ENCODE peak calls at places on chromosomes 11 and 22, in four cellular contexts. B is CD8-positive, alpha-beta T cell; P is fibroblast of lung; G is CD4-positive, alpha-beta T cell. U is an unnamed sample.

GRCh38 chr11:61955031-61955415 is 4.9 kb downstream of the BEST1 start:
- DNase-seq in B (no peak), P (peak; percentile 93), G (no peak), U (peak; percentile 57)

GRCh38 chr22:49640366-49641095 is 187.1 kb downstream of the BRD1 start:
- DNase-seq in P (no peak), B (no peak), G (no peak), U (no peak)

GRCh38 chr11:117720061-117720511 is 76.9 kb downstream of the DSCAML1 start:
- DNase-seq in P (no peak), G (no peak), B (no peak), U (no peak)

GRCh38 chr11:33658195-33658900 is 42.3 kb downstream of the C11orf91 start:
- DNase-seq in G (no peak), P (no peak), B (no peak), U (no peak)

GRCh38 chr11:47506363-47506762 is 46.6 kb downstream of the CELF1 start:
- DNase-seq in G (no peak), B (no peak), P (peak; percentile 62), U (no peak)

GRCh38 chr22:24247564-24248344 is 2.9 kb upstream of the GGT5 start:
- DNase-seq in G (peak; percentile 24), P (peak; percentile 98), B (peak; percentile 45), U (peak; percentile 83)

GRCh38 chr22:38733329-38734202 is 22.2 kb downstream of the SUN2 start:
- DNase-seq in P (peak; percentile 53), B (no peak), G (no peak), U (peak; percentile 87)

GRCh38 chr11:87454246-87454645 is 416.5 kb downstream of the TMEM135 start:
- DNase-seq in G (no peak), P (no peak), B (no peak), U (no peak)

GRCh38 chr11:10488581-10489443 is 33.7 kb downstream of the AMPD3 start:
- DNase-seq in P (no peak), B (no peak), G (no peak), U (no peak)

GRCh38 chr11:99199336-99199735 is 178.6 kb downstream of the CNTN5 start:
- DNase-seq in B (no peak), G (no peak), P (no peak), U (no peak)

GRCh38 chr11:65569973-65570918 is at the start of gene ZNRD2:
- DNase-seq in P (peak; percentile 99), G (peak; percentile 96), B (peak; percentile 97), U (peak; percentile 99)

GRCh38 chr11:116962108-116962507 is 124.7 kb upstream of the APOA1 start:
- DNase-seq in G (no peak), P (peak; percentile 48), B (no peak), U (no peak)

GRCh38 chr11:9077164-9077563 is 14.2 kb downstream of the SCUBE2 start:
- DNase-seq in G (no peak), P (no peak), B (no peak), U (no peak)

GRCh38 chr11:134230339-134230738 is 5.9 kb downstream of the VPS26B start:
- DNase-seq in G (no peak), B (no peak), P (no peak), U (no peak)

GRCh38 chr22:29199702-29200400 is 5.8 kb upstream of the EMID1 start:
- DNase-seq in G (no peak), P (no peak), B (no peak), U (no peak)

GRCh38 chr11:95230054-95231034 is 658 bp downstream of the SESN3 start:
- DNase-seq in P (peak; percentile 15), G (peak; percentile 12), B (peak; percentile 15), U (peak; percentile 43)

GRCh38 chr11:116509566-116509965 is 263.2 kb downstream of the BUD13 start:
- DNase-seq in G (no peak), P (no peak), B (no peak), U (no peak)

GRCh38 chr11:78860720-78861422 is 286.2 kb upstream of the NARS2 start:
- DNase-seq in G (no peak), P (peak; percentile 44), B (no peak), U (no peak)

GRCh38 chr11:66421492-66422205 is 814 bp downstream of the NPAS4 start:
- DNase-seq in G (peak; percentile 93), P (peak; percentile 90), B (peak; percentile 81), U (peak; percentile 87)

GRCh38 chr11:118612378-118612777 is 5.0 kb downstream of the PHLDB1 start:
- DNase-seq in G (no peak), B (no peak), P (no peak), U (no peak)

GRCh38 chr22:41092847-41093371 is 517 bp downstream of the EP300 start:
- DNase-seq in B (no peak), G (no peak), P (peak; percentile 43), U (peak; percentile 35)

GRCh38 chr22:20434264-20434751 is 3.3 kb downstream of the SCARF2 start:
- DNase-seq in G (no peak), P (no peak), B (no peak), U (no peak)

GRCh38 chr11:119729581-119730346 is 764 bp upstream of the NECTIN1 start:
- DNase-seq in B (no peak), P (peak; percentile 57), G (no peak), U (peak; percentile 54)

GRCh38 chr11:133832096-133833081 is 12.9 kb downstream of the SPATA19 start:
- DNase-seq in B (no peak), G (no peak), P (no peak), U (no peak)

GRCh38 chr22:46079861-46080821 is 70.2 kb upstream of the PPARA start:
- DNase-seq in P (peak; percentile 71), B (no peak), G (no peak), U (no peak)

GRCh38 chr11:65266210-65266609 is 4.4 kb downstream of the POLA2 start:
- DNase-seq in P (peak; percentile 32), B (no peak), G (no peak), U (no peak)

GRCh38 chr22:45429424-45429823 is 15.9 kb downstream of the RIBC2 start:
- DNase-seq in P (no peak), B (no peak), G (no peak), U (no peak)

DNA sequence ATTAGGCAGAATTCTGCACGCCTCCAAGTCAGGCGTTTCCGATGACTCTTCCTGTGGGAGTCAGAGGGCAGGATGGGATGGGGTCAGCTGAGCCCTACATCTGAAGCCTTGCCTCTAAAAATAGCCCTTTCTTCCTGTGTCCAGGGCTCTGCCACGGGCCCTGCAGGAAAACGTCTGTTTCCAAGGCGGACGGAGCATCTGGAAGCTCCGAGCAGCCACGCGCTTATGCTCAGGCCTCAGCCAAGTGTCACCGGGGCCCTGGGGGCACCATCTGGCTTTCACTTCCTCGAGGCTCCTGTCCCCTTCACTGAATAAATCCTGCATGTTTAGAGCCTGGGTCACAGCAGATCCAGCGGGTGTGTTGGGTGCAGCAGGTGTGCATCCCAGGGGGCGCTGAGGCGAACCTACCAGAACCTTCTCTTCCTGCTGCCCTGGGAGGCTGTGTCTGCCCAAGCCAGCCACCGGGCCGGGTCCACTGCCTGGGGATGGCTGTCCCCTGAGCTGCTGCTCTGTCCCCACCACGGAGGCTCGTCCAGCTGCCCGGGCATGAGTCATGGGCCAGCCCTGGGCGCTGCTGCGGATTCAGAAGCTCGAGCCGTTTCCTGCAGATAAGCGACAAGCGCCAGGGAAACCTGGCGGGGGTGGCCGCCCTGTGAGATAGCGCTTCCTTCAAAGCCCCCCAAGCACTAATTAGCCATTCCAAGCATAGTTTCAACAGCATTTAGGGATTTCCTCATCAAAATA is 32.0 kb upstream of the LINC01488 start:
- DNase-seq in P (peak; percentile 51), B (no peak), G (no peak), U (peak; percentile 22)
- H3K27ac ChIP-seq in P (peak overlapping the region; percentile 72), B (no peak overlapping the region), G (no peak overlapping the region), U (no peak overlapping the region)

GRCh38 chr11:85663080-85663729 is 1.7 kb downstream of the CREBZF start:
- DNase-seq in G (no peak), B (no peak), P (peak; percentile 11), U (no peak)
- H3K27ac ChIP-seq in G (peak overlapping the region; percentile 99), B (peak overlapping the region; percentile 96), P (peak overlapping the region; percentile 97), U (peak overlapping the region; percentile 96)

GRCh38 chr22:28112130-28112529 is 193.1 kb upstream of the PITPNB start:
- DNase-seq in B (no peak), G (no peak), P (no peak), U (no peak)
- H3K27ac ChIP-seq in B (no peak overlapping the region), G (no peak overlapping the region), P (peak overlapping the region; percentile 44), U (no peak overlapping the region)

GRCh38 chr11:90717522-90717921 is 494.7 kb upstream of the CHORDC1 start:
- DNase-seq in P (no peak), G (no peak), B (no peak), U (no peak)

GRCh38 chr11:90722552-90723190 is 499.8 kb upstream of the CHORDC1 start:
- DNase-seq in P (peak; percentile 54), B (no peak), G (no peak), U (no peak)
- H3K27ac ChIP-seq in P (no peak overlapping the region), B (no peak overlapping the region), G (no peak overlapping the region), U (no peak overlapping the region)

GRCh38 chr22:44181033-44181911 is 547 bp downstream of the PARVG start:
- DNase-seq in G (peak; percentile 36), B (peak; percentile 58), P (no peak), U (no peak)
- H3K27ac ChIP-seq in G (peak overlapping the region; percentile 77), B (peak overlapping the region; percentile 73), P (no peak overlapping the region), U (peak overlapping the region; percentile 74)

DNA sequence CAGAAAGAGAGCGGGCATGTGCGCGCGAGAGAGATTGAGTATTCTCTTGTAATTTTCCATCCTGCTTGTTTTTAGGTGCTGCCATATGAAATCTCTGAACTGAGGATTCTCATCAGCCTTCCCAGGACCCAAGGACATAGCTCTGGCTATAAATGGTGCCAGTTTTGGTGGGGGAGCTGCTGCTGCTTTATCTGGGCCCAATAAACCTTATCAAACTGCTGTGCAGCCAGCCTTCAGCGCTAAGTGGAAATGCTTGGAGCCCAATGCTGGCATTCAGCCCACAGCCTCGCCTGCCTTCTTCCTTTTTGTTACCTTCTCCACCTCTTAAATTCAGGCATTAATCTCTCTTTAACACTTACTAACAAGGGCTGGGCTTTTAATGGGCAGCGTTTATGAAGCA is 2.4 kb upstream of the ZBTB16 start:
- DNase-seq in G (no peak), P (no peak), B (no peak), U (no peak)
- H3K27ac ChIP-seq in G (no peak overlapping the region), P (no peak overlapping the region), B (no peak overlapping the region), U (no peak overlapping the region)

GRCh38 chr11:77244277-77245014 is 57.0 kb downstream of the GDPD4 start:
- DNase-seq in P (peak; percentile 81), B (no peak), G (no peak), U (no peak)
- H3K27ac ChIP-seq in P (peak overlapping the region; percentile 77), B (no peak overlapping the region), G (no peak overlapping the region), U (no peak overlapping the region)

U was measured in substantia nigra.